ENCODE peak calls at places on chromosomes 12 and 14, in seven cellular contexts. K is neural progenitor cell, S is stomach, D is psoas muscle, U is hepatocyte, O is sigmoid colon, P is PC-3. L is an unnamed sample.

GRCh38 chr12:124388679-124389536 is 94.0 kb downstream of the RFLNA start:
- DNase-seq in K (peak; percentile 92), U (peak; percentile 94), P (peak; percentile 79), S (peak; percentile 91), O (peak; percentile 96), D (peak; percentile 96), L (no peak)

GRCh38 chr12:7935464-7935772 is 569 bp downstream of the SLC2A3 start:
- DNase-seq in S (no peak), U (no peak), K (peak; percentile 17), D (no peak), O (no peak), P (no peak), L (no peak)

GRCh38 chr12:27243804-27244679 is at the start of gene STK38L:
- DNase-seq in D (peak; percentile 98), U (peak; percentile 99), O (peak; percentile 98), P (peak; percentile 98), K (peak; percentile 96), S (peak; percentile 97), L (peak; percentile 88)

GRCh38 chr14:61076531-61076930 is 95.5 kb downstream of the SLC38A6 start:
- DNase-seq in U (no peak), S (no peak), O (no peak), D (no peak), P (no peak), K (no peak), L (no peak)

GRCh38 chr12:112525426-112525809 is 106.7 kb downstream of the PTPN11 start:
- DNase-seq in P (no peak), K (no peak), S (no peak), O (no peak), D (no peak), U (no peak), L (no peak)

GRCh38 chr12:51923506-51924365 is 16.4 kb downstream of the ACVRL1 start:
- DNase-seq in S (peak; percentile 61), K (peak; percentile 72), D (peak; percentile 88), P (peak; percentile 22), U (peak; percentile 67), O (peak; percentile 79), L (no peak)

GRCh38 chr12:53053223-53054111 is 3.6 kb downstream of the TNS2 start:
- DNase-seq in O (peak; percentile 83), U (peak; percentile 86), P (peak; percentile 87), D (peak; percentile 77), K (peak; percentile 61), S (peak; percentile 84), L (no peak)

GRCh38 chr12:30902606-30903005 is 23.9 kb upstream of the TSPAN11 start:
- DNase-seq in S (no peak), P (no peak), O (no peak), D (no peak), U (no peak), K (no peak), L (no peak)

GRCh38 chr14:80388980-80389711 is 177.8 kb upstream of the DIO2 start:
- DNase-seq in S (no peak), P (peak; percentile 94), U (no peak), K (no peak), D (no peak), O (no peak), L (peak; percentile 93)

GRCh38 chr14:55274144-55274543 is 2.9 kb downstream of the FBXO34 start:
- DNase-seq in O (no peak), S (no peak), D (no peak), P (no peak), U (no peak), K (no peak), L (no peak)

GRCh38 chr14:100800041-100800440 is 25.9 kb upstream of the MEG3 start:
- DNase-seq in P (no peak), S (no peak), O (no peak), D (no peak), K (no peak), U (no peak), L (no peak)

GRCh38 chr12:18868673-18869072 is 130.8 kb downstream of the CAPZA3 start:
- DNase-seq in K (no peak), U (no peak), S (no peak), D (no peak), O (no peak), P (peak; percentile 45), L (no peak)

GRCh38 chr12:13196302-13196921 is at the start of gene EMP1:
- DNase-seq in P (peak; percentile 98), S (peak; percentile 92), D (peak; percentile 93), O (peak; percentile 98), U (peak; percentile 94), K (peak; percentile 13), L (peak; percentile 100)

GRCh38 chr14:97994020-97994531 is 1196.9 kb downstream of the VRK1 start:
- DNase-seq in U (no peak), S (no peak), O (no peak), P (no peak), D (no peak), K (no peak), L (no peak)

GRCh38 chr12:53659011-53659551 is 16.8 kb downstream of the ATP5MC2 start:
- DNase-seq in O (no peak), D (no peak), P (peak; percentile 95), S (peak; percentile 76), K (peak; percentile 87), U (peak; percentile 68), L (peak; percentile 88)

GRCh38 chr14:76936483-76936882 is 92.0 kb downstream of the IRF2BPL start:
- DNase-seq in K (no peak), P (no peak), D (peak; percentile 77), S (no peak), O (peak; percentile 86), U (peak; percentile 36), L (no peak)

GRCh38 chr12:63416788-63417187 is 251.5 kb downstream of the DPY19L2 start:
- DNase-seq in O (no peak), U (no peak), D (no peak), P (no peak), K (no peak), S (no peak), L (no peak)

GRCh38 chr12:92899388-92900001 is 29.6 kb downstream of the EEA1 start:
- DNase-seq in D (peak; percentile 87), S (peak; percentile 34), U (peak; percentile 71), K (peak; percentile 34), P (peak; percentile 98), O (peak; percentile 94), L (peak; percentile 96)

GRCh38 chr12:59904874-59905521 is 309.2 kb downstream of the SLC16A7 start:
- DNase-seq in P (no peak), O (no peak), D (no peak), K (no peak), U (no peak), S (no peak), L (no peak)

GRCh38 chr12:85155791-85156190 is 119.6 kb downstream of the LRRIQ1 start:
- DNase-seq in U (peak; percentile 13), O (no peak), P (peak; percentile 46), K (peak; percentile 32), S (no peak), D (no peak), L (peak; percentile 29)
- TF ChIP-seq CTCF in U (peak; percentile 55), O (no peak), P (peak; percentile 63), K (peak; percentile 59), S (no peak), D (no peak), L (no peak)

GRCh38 chr14:43184540-43184939 is 1322.5 kb downstream of the FSCB start:
- DNase-seq in K (peak; percentile 1), P (no peak), U (no peak), D (no peak), O (no peak), S (no peak), L (no peak)
- H3K4me3 ChIP-seq in K (no peak overlapping the region), P (no peak overlapping the region), U (no peak overlapping the region), D (no peak overlapping the region), O (no peak overlapping the region), S (no peak overlapping the region), L (no peak overlapping the region)

DNA sequence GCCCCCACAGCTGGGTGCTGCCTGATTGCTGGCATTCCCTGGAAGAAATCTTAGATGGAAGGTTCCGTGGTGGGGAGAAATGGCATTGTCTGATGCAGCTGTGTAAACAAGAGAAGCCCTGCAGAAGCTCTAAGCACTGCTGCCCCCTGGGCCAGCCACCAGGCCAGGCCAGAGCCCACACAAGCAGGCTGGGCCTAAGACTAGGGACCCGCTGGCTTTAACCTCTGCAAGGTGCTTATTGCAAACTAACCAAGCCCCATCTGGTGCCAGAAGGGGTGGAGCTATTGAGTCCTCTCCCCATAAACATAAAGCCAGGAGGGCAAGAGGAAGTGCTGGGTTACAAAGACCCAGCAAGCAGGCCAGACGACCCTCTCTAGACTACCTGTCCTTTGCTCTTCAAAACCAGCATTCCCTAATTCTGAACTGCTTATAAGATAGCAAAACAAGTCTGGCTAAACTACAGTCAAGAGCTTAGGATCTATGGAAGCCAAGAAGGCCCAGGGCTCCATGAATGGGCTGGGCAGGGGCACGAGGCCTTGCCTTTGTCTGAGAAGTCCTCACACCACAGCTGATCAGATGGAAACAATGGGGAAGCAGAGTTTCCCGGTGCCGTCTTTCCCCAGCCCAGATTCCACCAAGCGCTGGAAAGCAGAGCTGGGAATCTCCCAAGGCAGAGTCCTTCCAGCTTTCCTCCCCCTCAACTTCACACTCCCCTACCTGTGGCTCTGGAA is 28.8 kb downstream of the P2RX4 start:
- DNase-seq in O (no peak), U (no peak), D (peak; percentile 16), S (no peak), K (peak; percentile 67), P (no peak), L (no peak)
- TF ChIP-seq CTCF in O (no peak), U (no peak), D (no peak), S (no peak), K (peak; percentile 14), P (no peak), L (no peak)

DNA sequence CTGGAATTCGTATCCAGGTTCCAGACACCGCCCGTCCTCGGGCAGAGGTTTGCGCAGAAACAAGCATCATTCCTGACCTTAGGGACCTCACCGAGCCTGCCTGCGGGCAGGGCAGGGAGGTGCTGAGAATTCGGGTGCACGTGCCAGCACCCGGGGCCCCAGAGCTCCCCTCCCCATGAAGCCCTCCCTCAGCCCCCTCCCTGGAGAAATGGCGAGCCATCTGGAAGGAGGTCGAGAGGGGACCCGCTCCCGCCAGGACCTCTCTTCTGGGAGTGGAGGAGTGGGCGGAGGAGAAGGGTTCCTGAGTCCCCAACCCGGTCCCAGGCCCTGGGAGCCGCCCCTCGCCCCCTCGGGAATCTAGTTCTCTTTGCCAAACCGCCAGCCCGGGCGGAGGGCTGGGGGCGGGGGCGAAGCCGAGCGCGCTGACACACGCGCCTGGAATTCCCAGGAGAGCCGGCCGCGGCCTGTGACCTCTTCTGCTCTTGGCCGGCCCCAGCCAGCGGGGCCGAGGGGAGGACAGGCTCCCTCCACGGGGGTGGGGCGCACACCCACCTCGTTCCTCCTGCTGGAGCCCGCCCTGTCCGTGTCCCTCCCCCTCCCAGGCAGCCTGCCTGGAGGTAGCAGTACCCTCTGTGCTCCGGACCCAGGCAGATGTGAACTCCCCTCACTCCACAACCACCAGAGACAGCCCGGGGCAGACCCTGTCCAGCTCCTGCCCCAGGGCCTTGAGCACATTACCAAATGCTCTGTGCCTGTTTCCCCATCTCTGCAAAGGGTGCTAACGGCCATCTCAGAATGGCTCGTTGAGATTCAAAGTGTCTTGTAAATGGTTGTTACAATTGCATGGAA is 23.0 kb upstream of the GPR132 start:
- DNase-seq in U (peak; percentile 90), O (peak; percentile 74), D (no peak), S (peak; percentile 23), K (peak; percentile 88), P (peak; percentile 72), L (no peak)
- H3K4me3 ChIP-seq in U (no peak overlapping the region), O (peak overlapping the region; percentile 59), D (peak overlapping the region; percentile 57), S (peak overlapping the region; percentile 48), K (peak overlapping the region; percentile 58), P (peak overlapping the region; percentile 74), L (peak overlapping the region; percentile 56)

L was measured in astrocyte of the cerebellum.